ENCODE peak calls at places on chromosomes 4 and X, in seven cellular contexts. One of them, this sample, is unnamed. For H3K4me1, the result is how much of the 10 kb centered on the place peaks cover.

GRCh38 chrX:10077425-10078188 is 79.2 kb upstream of the CLCN4 start:
- DNase-seq in stomach: no peak
- DNase-seq in A549: no peak
- DNase-seq in GM12878: no peak
- DNase-seq in upper lobe of left lung: no peak
- DNase-seq in HepG2: peak
- DNase-seq in suprapubic skin: no peak
- DNase-seq in this sample: no peak

GRCh38 chrX:101417981-101418841 is 10.2 kb downstream of the HNRNPH2 start:
- DNase-seq in stomach: peak
- DNase-seq in A549: no peak
- DNase-seq in GM12878: no peak
- DNase-seq in upper lobe of left lung: peak
- DNase-seq in HepG2: no peak
- DNase-seq in suprapubic skin: peak
- DNase-seq in this sample: peak

GRCh38 chrX:139811942-139812629 is 104.1 kb upstream of the MCF2 start:
- DNase-seq in stomach: no peak
- DNase-seq in A549: no peak
- DNase-seq in GM12878: no peak
- DNase-seq in upper lobe of left lung: no peak
- DNase-seq in HepG2: no peak
- DNase-seq in suprapubic skin: no peak
- DNase-seq in this sample: no peak

GRCh38 chr4:25098964-25099843 is 61.0 kb downstream of the SEPSECS start:
- DNase-seq in stomach: peak
- DNase-seq in A549: no peak
- DNase-seq in GM12878: no peak
- DNase-seq in upper lobe of left lung: peak
- DNase-seq in HepG2: no peak
- DNase-seq in suprapubic skin: no peak
- DNase-seq in this sample: peak

GRCh38 chrX:78327370-78328048 is at the start of gene CYSLTR1:
- DNase-seq in stomach: no peak
- DNase-seq in A549: no peak
- DNase-seq in GM12878: no peak
- DNase-seq in upper lobe of left lung: no peak
- DNase-seq in HepG2: no peak
- DNase-seq in suprapubic skin: no peak
- DNase-seq in this sample: no peak

GRCh38 chrX:141220342-141221008 is 21.8 kb downstream of the SPANXC start:
- DNase-seq in stomach: no peak
- DNase-seq in A549: peak
- DNase-seq in GM12878: no peak
- DNase-seq in upper lobe of left lung: no peak
- DNase-seq in HepG2: no peak
- DNase-seq in suprapubic skin: no peak
- DNase-seq in this sample: no peak

GRCh38 chr4:153643406-153644016 is 40.6 kb upstream of the TLR2 start:
- DNase-seq in stomach: no peak
- DNase-seq in A549: peak
- DNase-seq in GM12878: peak
- DNase-seq in upper lobe of left lung: no peak
- DNase-seq in HepG2: peak
- DNase-seq in suprapubic skin: no peak
- DNase-seq in this sample: no peak

GRCh38 chr4:81523672-81524436 is 52.1 kb upstream of the RASGEF1B start:
- DNase-seq in stomach: no peak
- DNase-seq in A549: no peak
- DNase-seq in GM12878: no peak
- DNase-seq in upper lobe of left lung: no peak
- DNase-seq in HepG2: no peak
- DNase-seq in suprapubic skin: no peak
- DNase-seq in this sample: no peak

GRCh38 chrX:12446342-12447075 is 308.2 kb downstream of the FRMPD4 start:
- DNase-seq in stomach: no peak
- DNase-seq in A549: no peak
- DNase-seq in GM12878: no peak
- DNase-seq in upper lobe of left lung: no peak
- DNase-seq in HepG2: no peak
- DNase-seq in suprapubic skin: no peak
- DNase-seq in this sample: no peak

GRCh38 chr4:102344520-102344954 is 745 bp downstream of the SLC39A8 start:
- DNase-seq in stomach: peak
- DNase-seq in A549: peak
- DNase-seq in GM12878: no peak
- DNase-seq in upper lobe of left lung: peak
- DNase-seq in HepG2: no peak
- DNase-seq in suprapubic skin: peak
- DNase-seq in this sample: peak

GRCh38 chr4:48799157-48799556 is 19.1 kb upstream of the FRYL start:
- DNase-seq in stomach: no peak
- DNase-seq in A549: no peak
- DNase-seq in GM12878: no peak
- DNase-seq in upper lobe of left lung: no peak
- DNase-seq in HepG2: no peak
- DNase-seq in suprapubic skin: no peak
- DNase-seq in this sample: no peak

GRCh38 chr4:124868495-124868894 is 156.0 kb upstream of the ANKRD50 start:
- DNase-seq in stomach: no peak
- DNase-seq in A549: no peak
- DNase-seq in GM12878: no peak
- DNase-seq in upper lobe of left lung: no peak
- DNase-seq in HepG2: no peak
- DNase-seq in suprapubic skin: no peak
- DNase-seq in this sample: no peak

GRCh38 chrX:21645437-21646220 is 12.5 kb downstream of the KLHL34 start:
- DNase-seq in stomach: no peak
- DNase-seq in A549: no peak
- DNase-seq in GM12878: no peak
- DNase-seq in upper lobe of left lung: no peak
- DNase-seq in HepG2: no peak
- DNase-seq in suprapubic skin: no peak
- DNase-seq in this sample: no peak

GRCh38 chrX:80806557-80806956 is 3.1 kb downstream of the BRWD3 start:
- DNase-seq in stomach: no peak
- DNase-seq in A549: no peak
- DNase-seq in GM12878: no peak
- DNase-seq in upper lobe of left lung: no peak
- DNase-seq in HepG2: no peak
- DNase-seq in suprapubic skin: no peak
- DNase-seq in this sample: no peak

GRCh38 chrX:153381684-153382532 is 19.2 kb downstream of the PNMA6E start:
- DNase-seq in stomach: no peak
- DNase-seq in A549: peak
- DNase-seq in GM12878: no peak
- DNase-seq in upper lobe of left lung: no peak
- DNase-seq in HepG2: peak
- DNase-seq in suprapubic skin: no peak
- DNase-seq in this sample: peak

GRCh38 chrX:111288841-111289240 is 18.6 kb upstream of the CAPN6 start:
- DNase-seq in stomach: no peak
- DNase-seq in A549: no peak
- DNase-seq in GM12878: no peak
- DNase-seq in upper lobe of left lung: no peak
- DNase-seq in HepG2: no peak
- DNase-seq in suprapubic skin: no peak
- DNase-seq in this sample: no peak

GRCh38 chr4:83974111-83974789 is 438.3 kb downstream of the GPAT3 start:
- DNase-seq in stomach: no peak
- DNase-seq in A549: no peak
- DNase-seq in GM12878: no peak
- DNase-seq in upper lobe of left lung: no peak
- DNase-seq in HepG2: no peak
- DNase-seq in suprapubic skin: no peak
- DNase-seq in this sample: no peak

DNA sequence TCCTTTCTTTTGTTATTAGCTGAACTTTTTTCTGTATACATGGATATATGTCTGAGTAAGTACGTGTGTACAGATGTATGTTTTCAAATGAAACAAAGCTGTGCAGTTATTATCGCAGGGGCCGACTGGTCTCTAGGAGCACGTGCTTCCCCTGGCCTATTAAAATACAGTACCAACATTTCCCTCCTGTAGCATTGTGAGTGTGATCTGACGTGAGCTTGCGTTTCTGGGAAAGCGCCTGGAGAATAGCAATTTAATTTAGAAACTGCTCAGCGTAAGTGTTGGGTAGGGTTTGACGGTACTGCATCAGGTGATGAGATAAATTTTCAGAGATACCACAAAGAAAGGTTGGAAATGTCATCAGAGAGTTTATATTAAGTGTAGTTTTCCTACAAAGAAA is 173.3 kb downstream of the FBXO8 start:
- DNase-seq in stomach: no peak
- DNase-seq in A549: no peak
- DNase-seq in GM12878: no peak
- DNase-seq in upper lobe of left lung: no peak
- DNase-seq in HepG2: no peak
- DNase-seq in suprapubic skin: no peak
- DNase-seq in this sample: no peak
- TF ChIP-seq EP300 in stomach: no peak
- TF ChIP-seq EP300 in A549: no peak
- TF ChIP-seq EP300 in GM12878: no peak
- TF ChIP-seq EP300 in upper lobe of left lung: no peak
- TF ChIP-seq EP300 in HepG2: no peak
- TF ChIP-seq EP300 in suprapubic skin: no peak
- TF ChIP-seq EP300 in this sample: no peak

GRCh38 chrX:151398346-151398745 is 1.3 kb downstream of the VMA21 start:
- DNase-seq in stomach: no peak
- DNase-seq in A549: no peak
- DNase-seq in GM12878: no peak
- DNase-seq in upper lobe of left lung: no peak
- DNase-seq in HepG2: no peak
- DNase-seq in suprapubic skin: no peak
- DNase-seq in this sample: no peak
- H3K4me1 ChIP-seq in stomach: under half
- H3K4me1 ChIP-seq in A549: under half
- H3K4me1 ChIP-seq in GM12878: under half
- H3K4me1 ChIP-seq in upper lobe of left lung: under half
- H3K4me1 ChIP-seq in HepG2: under half
- H3K4me1 ChIP-seq in suprapubic skin: under half
- H3K4me1 ChIP-seq in this sample: under half

DNA sequence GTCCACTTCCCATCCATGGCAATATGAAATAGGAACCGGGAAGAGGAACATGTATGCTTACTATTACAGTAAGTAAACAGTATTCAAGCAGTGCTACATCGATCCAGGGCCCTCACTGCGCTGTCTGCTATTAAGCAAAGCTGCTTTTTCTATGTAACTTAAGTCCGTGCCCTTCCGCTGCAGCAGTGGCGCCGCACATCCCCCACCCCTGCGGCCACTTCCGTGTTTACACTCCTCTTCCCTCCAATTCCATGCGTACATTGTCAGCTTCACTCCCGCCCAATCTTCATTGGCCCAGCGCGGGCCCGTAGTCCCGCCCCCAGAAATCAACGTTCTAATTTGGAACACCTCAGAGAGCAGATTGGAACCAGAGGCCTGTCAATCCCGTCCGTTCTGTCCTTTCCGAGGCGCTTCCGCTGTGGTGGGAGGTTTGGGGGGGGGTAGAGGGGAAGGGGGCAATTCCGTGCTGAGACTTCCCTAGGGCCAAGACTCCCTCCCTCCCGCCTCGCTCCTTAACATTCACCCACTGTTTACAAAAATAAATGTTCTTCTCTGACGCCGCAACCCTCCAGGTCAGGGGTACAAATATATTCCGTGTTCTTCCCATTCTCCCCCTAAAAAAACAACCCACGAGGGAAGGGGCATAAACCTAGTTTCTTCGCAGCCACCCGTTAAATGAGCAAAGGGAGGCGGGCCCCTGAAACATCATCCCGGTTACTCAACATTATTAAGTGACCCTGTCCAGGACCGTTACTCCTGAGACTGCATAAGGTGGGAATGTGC is 67.4 kb downstream of the NOCT start:
- DNase-seq in stomach: peak
- DNase-seq in A549: peak
- DNase-seq in GM12878: peak
- DNase-seq in upper lobe of left lung: peak
- DNase-seq in HepG2: peak
- DNase-seq in suprapubic skin: peak
- DNase-seq in this sample: peak
- TF ChIP-seq POLR2A in stomach: peak
- TF ChIP-seq POLR2A in A549: no peak
- TF ChIP-seq POLR2A in GM12878: peak
- TF ChIP-seq POLR2A in upper lobe of left lung: no peak
- TF ChIP-seq POLR2A in HepG2: peak
- TF ChIP-seq POLR2A in suprapubic skin: no peak
- TF ChIP-seq POLR2A in this sample: peak

DNA sequence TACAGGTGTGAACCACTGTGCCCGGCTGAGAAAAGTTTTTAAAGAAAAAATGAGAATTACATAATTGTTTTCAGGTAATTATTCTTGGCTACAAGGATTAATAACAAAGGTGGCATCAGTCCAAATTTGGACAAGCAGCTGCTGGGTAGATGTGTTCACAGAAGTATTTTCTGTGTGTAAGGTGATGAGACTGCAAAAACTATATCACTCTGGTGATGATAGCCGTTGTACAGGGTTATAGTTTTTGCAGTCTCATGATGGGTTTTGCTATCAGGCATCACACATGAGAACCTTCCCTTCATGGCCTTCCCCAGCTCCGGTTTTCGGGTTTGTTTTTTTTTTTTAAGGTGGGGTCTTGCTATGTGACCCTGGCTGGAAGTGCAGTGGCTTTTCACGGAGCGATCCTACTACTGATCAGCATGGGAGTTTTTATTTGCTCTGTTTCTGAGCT is 5.1 kb upstream of the SLC10A3 start:
- DNase-seq in stomach: no peak
- DNase-seq in A549: no peak
- DNase-seq in GM12878: no peak
- DNase-seq in upper lobe of left lung: no peak
- DNase-seq in HepG2: no peak
- DNase-seq in suprapubic skin: no peak
- DNase-seq in this sample: no peak
- TF ChIP-seq EP300 in stomach: no peak
- TF ChIP-seq EP300 in A549: no peak
- TF ChIP-seq EP300 in GM12878: no peak
- TF ChIP-seq EP300 in upper lobe of left lung: no peak
- TF ChIP-seq EP300 in HepG2: no peak
- TF ChIP-seq EP300 in suprapubic skin: no peak
- TF ChIP-seq EP300 in this sample: no peak

DNA sequence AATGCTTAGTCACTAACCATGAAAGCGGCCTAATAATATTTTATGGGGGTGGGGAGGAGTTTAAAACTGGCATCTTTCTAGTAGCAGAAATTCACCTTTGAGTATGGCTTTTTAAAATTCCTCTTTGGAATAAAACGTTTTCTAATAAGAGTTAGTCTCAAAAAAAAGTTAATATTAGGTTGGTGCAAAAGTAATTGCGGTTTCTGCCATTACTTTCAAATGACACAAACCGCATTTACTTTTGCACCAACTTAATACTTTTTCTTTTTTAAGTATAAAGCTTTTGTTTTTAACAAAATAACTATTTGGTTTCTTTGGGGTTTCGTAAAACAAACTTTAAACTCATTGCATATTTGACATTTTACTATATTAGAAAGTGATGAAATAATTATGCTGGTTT is 68.4 kb downstream of the FBXO8 start:
- DNase-seq in stomach: no peak
- DNase-seq in A549: no peak
- DNase-seq in GM12878: no peak
- DNase-seq in upper lobe of left lung: no peak
- DNase-seq in HepG2: no peak
- DNase-seq in suprapubic skin: no peak
- DNase-seq in this sample: no peak
- H3K4me1 ChIP-seq in stomach: under half
- H3K4me1 ChIP-seq in A549: under half
- H3K4me1 ChIP-seq in GM12878: under half
- H3K4me1 ChIP-seq in upper lobe of left lung: under half
- H3K4me1 ChIP-seq in HepG2: under half
- H3K4me1 ChIP-seq in suprapubic skin: under half
- H3K4me1 ChIP-seq in this sample: under half

This sample was measured in ovary.